ENCODE peak calls at places on chromosomes 16 and 17, in nine cellular contexts. I, H, J, B, Y, E, W, M and R are unnamed samples.

GRCh38 chr16:27428035-27428785 is 26.2 kb downstream of the IL21R start:
- DNase-seq in H (peak), J (no peak), E (no peak), B (no peak), W (no peak), I (no peak), Y (no peak), M (no peak), R (no peak)

GRCh38 chr17:3534881-3535252 is 22.7 kb downstream of the TRPV3 start:
- DNase-seq in E (peak), B (no peak), H (peak), Y (no peak), J (peak), I (peak), W (no peak), M (no peak), R (peak)

GRCh38 chr16:68825427-68825826 is 17.9 kb upstream of the TANGO6 start:
- DNase-seq in I (no peak), E (no peak), M (no peak), W (no peak), J (peak), B (no peak), H (no peak), Y (no peak), R (no peak)

GRCh38 chr17:63961355-63962207 is 11.1 kb downstream of the SCN4A start:
- DNase-seq in M (no peak), Y (peak), J (peak), H (peak), E (peak), B (peak), I (peak), W (peak), R (peak)

GRCh38 chr16:73817500-73817899 is 479.1 kb upstream of the PSMD7 start:
- DNase-seq in J (no peak), B (no peak), M (no peak), I (no peak), H (no peak), E (no peak), Y (no peak), W (no peak), R (no peak)

GRCh38 chr17:72342582-72343527 is 222.0 kb downstream of the SOX9 start:
- DNase-seq in W (no peak), I (no peak), Y (no peak), M (peak), J (peak), E (no peak), B (peak), H (no peak), R (no peak)

GRCh38 chr16:85923153-85924021 is 24.4 kb downstream of the IRF8 start:
- DNase-seq in B (no peak), J (peak), Y (no peak), I (no peak), E (no peak), W (no peak), H (no peak), M (no peak), R (no peak)

GRCh38 chr16:31113420-31114124 is 3.9 kb upstream of the KAT8 start:
- DNase-seq in E (no peak), W (no peak), B (no peak), I (no peak), H (no peak), J (no peak), M (peak), Y (no peak), R (no peak)

GRCh38 chr17:8062435-8062806 is 23.6 kb downstream of the ALOX15B start:
- DNase-seq in Y (no peak), H (no peak), M (no peak), J (peak), I (no peak), B (no peak), W (no peak), E (no peak), R (no peak)

GRCh38 chr17:9406046-9406631 is 169.5 kb downstream of the STX8 start:
- DNase-seq in W (no peak), J (peak), I (no peak), M (no peak), E (no peak), Y (no peak), B (no peak), H (no peak), R (no peak)

GRCh38 chr16:55526448-55526847 is 17.6 kb downstream of the LPCAT2 start:
- DNase-seq in I (no peak), W (no peak), Y (no peak), M (no peak), J (peak), H (peak), B (no peak), E (peak), R (no peak)

GRCh38 chr17:27466748-27467375 is 10.6 kb downstream of the KSR1 start:
- DNase-seq in Y (no peak), W (peak), H (no peak), E (no peak), I (no peak), B (no peak), M (no peak), J (no peak), R (peak)

GRCh38 chr16:23182206-23182674 is 305 bp upstream of the SCNN1G start:
- DNase-seq in H (peak), I (peak), J (peak), E (peak), Y (no peak), M (peak), W (peak), B (peak), R (peak)

GRCh38 chr17:8063761-8064589 is 23.5 kb downstream of the ALOX12B start:
- DNase-seq in M (no peak), Y (no peak), H (no peak), J (no peak), I (no peak), W (no peak), E (no peak), B (no peak), R (no peak)

GRCh38 chr16:11604783-11605563 is 18.3 kb upstream of the LITAF start:
- DNase-seq in E (no peak), W (no peak), H (peak), J (no peak), B (peak), I (no peak), M (no peak), Y (no peak), R (no peak)

GRCh38 chr17:67990909-67991308 is 5.4 kb downstream of the C17orf58 start:
- DNase-seq in E (no peak), I (no peak), M (no peak), B (no peak), W (no peak), H (no peak), J (no peak), Y (no peak), R (no peak)

GRCh38 chr16:72013389-72013788 is 4.8 kb downstream of the DHODH start:
- DNase-seq in E (peak), W (no peak), I (no peak), B (peak), Y (peak), M (peak), J (peak), H (no peak), R (no peak)

GRCh38 chr17:9646556-9646905 is 1.2 kb downstream of the USP43 start:
- DNase-seq in J (no peak), Y (no peak), B (no peak), W (no peak), H (no peak), E (peak), M (no peak), I (peak), R (no peak)

GRCh38 chr17:18858567-18859245 is 775 bp downstream of the PRPSAP2 start:
- DNase-seq in J (no peak), I (no peak), B (no peak), Y (no peak), E (no peak), W (no peak), M (no peak), H (no peak), R (peak)

GRCh38 chr17:50802609-50803571 is 32.5 kb upstream of the WFIKKN2 start:
- DNase-seq in E (no peak), B (no peak), I (no peak), H (no peak), J (no peak), Y (no peak), M (no peak), W (no peak), R (no peak)

GRCh38 chr17:3647769-3648540 is 11.4 kb downstream of the CTNS start:
- DNase-seq in B (peak), I (peak), E (peak), Y (no peak), W (peak), H (peak), J (peak), M (no peak), R (no peak)

GRCh38 chr17:2611627-2612026 is 18.2 kb downstream of the PAFAH1B1 start:
- DNase-seq in I (no peak), M (no peak), J (no peak), W (no peak), B (no peak), Y (no peak), H (no peak), E (no peak), R (no peak)

GRCh38 chr17:82399030-82399429 is 19.1 kb upstream of the HEXD start:
- DNase-seq in E (no peak), M (no peak), Y (no peak), I (no peak), W (no peak), H (no peak), B (peak), J (peak), R (no peak)

DNA sequence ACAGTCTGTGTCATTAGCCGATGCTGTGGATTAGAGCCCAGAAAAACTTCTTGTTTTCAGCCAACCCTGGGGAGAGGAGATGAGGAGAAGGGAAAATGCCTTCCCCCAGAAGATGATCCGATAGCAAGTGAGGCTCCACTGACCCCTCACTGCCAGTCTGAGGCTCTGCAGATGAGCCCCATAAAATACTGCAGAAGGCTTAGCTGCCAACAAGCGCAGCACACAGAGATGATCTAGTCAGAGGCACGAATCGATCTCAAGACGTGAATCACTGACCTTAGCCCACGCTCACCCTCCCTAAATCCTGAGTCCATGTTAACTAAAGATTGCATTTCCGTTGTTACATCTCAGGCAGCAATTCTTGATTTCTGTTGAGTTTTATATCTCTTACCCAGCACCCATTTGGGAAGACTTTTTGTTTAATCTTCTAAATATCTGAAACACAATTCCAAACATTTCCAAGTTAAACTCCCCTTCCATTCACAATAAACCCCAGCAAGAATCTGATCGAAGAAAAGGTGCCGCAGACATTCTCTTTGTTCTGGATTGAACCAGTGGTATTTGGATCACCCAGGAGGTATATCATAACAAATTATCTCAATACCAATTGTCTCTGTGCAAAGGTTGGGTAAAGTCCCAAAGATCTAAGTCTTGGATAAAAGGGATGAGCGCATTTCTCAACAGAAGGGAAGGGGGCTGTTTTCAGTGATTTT is 31.3 kb downstream of the SALL1 start:
- DNase-seq in W (no peak), I (no peak), H (no peak), M (no peak), J (no peak), Y (no peak), E (no peak), B (peak), R (no peak)
- TF ChIP-seq CTCF in W (no peak), I (no peak), H (no peak), M (no peak), J (no peak), Y (no peak), E (no peak), B (no peak), R (no peak)

GRCh38 chr17:48262982-48263586 is 155.5 kb downstream of the SNX11 start:
- DNase-seq in M (no peak), B (no peak), W (no peak), E (peak), I (no peak), Y (no peak), H (no peak), J (no peak), R (peak)
- TF ChIP-seq CTCF in M (peak), B (no peak), W (peak), E (peak), I (peak), Y (no peak), H (peak), J (no peak), R (peak)

GRCh38 chr16:8903004-8903403 is 20.9 kb downstream of the LITAFD start:
- DNase-seq in Y (no peak), E (no peak), I (no peak), M (no peak), B (no peak), J (no peak), W (no peak), H (no peak), R (no peak)
- TF ChIP-seq CTCF in Y (no peak), E (no peak), I (no peak), M (no peak), B (no peak), J (no peak), W (no peak), H (no peak), R (no peak)

GRCh38 chr16:64459821-64460220 is 662.0 kb downstream of the CDH11 start:
- DNase-seq in M (no peak), E (no peak), I (no peak), H (peak), B (peak), J (peak), Y (no peak), W (no peak), R (no peak)

GRCh38 chr16:64459402-64459801 is 662.5 kb downstream of the CDH11 start:
- DNase-seq in B (no peak), H (no peak), J (peak), Y (no peak), I (no peak), E (peak), W (no peak), M (no peak), R (no peak)

GRCh38 chr16:64453643-64454042 is 668.2 kb downstream of the CDH11 start:
- DNase-seq in I (no peak), B (no peak), M (no peak), J (no peak), Y (no peak), W (no peak), H (no peak), E (no peak), R (no peak)

GRCh38 chr16:64452446-64452845 is 669.4 kb downstream of the CDH11 start:
- DNase-seq in H (no peak), I (no peak), J (no peak), Y (no peak), M (no peak), E (no peak), W (no peak), B (no peak), R (no peak)

DNA sequence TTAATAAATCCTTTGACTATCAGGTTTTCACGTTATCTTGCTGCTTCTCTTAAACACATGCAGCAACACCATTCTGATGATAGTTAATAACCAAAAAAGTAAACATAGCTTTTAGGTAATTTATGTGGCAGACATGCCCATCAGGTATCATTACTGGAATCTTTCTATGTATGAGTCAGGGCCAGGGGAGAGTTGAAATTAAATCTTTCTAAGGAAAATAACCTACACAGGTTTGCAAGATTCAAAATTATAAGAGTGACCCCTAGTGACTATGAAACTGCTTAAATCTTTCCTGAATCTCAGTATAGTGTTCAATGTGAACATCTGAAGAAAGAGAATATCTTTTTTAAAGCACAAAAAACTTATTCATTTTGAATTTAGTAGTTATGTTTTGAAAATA is 666.6 kb downstream of the CDH11 start:
- DNase-seq in I (no peak), E (peak), H (no peak), Y (no peak), M (no peak), B (no peak), J (peak), W (no peak), R (no peak)
- TF ChIP-seq CTCF in I (no peak), E (no peak), H (peak), Y (no peak), M (peak), B (no peak), J (no peak), W (no peak), R (no peak)